ENCODE peak calls at places on chromosomes 5 and 9, in four cellular contexts. H is GM23338, R is EL, L is breast epithelium. J is an unnamed sample.

GRCh38 chr9:136520053-136520540 is 25.8 kb downstream of the NOTCH1 start:
- DNase-seq in H (no peak), R (no peak), L (no peak), J (no peak)

GRCh38 chr5:126600631-126601511 is at the start of gene PHAX:
- DNase-seq in H (peak), R (peak), L (peak), J (peak)

GRCh38 chr9:125262217-125262991 is 778 bp downstream of the GAPVD1 start:
- DNase-seq in H (no peak), R (peak), L (peak), J (no peak)

GRCh38 chr5:168878121-168878520 is 299.0 kb upstream of the PANK3 start:
- DNase-seq in H (no peak), R (no peak), L (no peak), J (no peak)

GRCh38 chr9:118609355-118610044 is 759.7 kb downstream of the BRINP1 start:
- DNase-seq in H (no peak), R (peak), L (no peak), J (no peak)

GRCh38 chr5:57499262-57500050 is 16.8 kb upstream of the ACTBL2 start:
- DNase-seq in H (peak), R (peak), L (no peak), J (no peak)

GRCh38 chr9:127122176-127123151 is at the start of gene ANGPTL2:
- DNase-seq in H (peak), R (peak), L (peak), J (no peak)

GRCh38 chr5:42751044-42751443 is 5.6 kb upstream of the CCDC152 start:
- DNase-seq in H (no peak), R (no peak), L (no peak), J (no peak)

GRCh38 chr9:8899541-8899940 is 1100.0 kb upstream of the DMAC1 start:
- DNase-seq in H (no peak), R (no peak), L (no peak), J (no peak)

GRCh38 chr5:154384480-154385235 is 61.1 kb upstream of the SAP30L start:
- DNase-seq in H (no peak), R (no peak), L (no peak), J (no peak)

GRCh38 chr5:140322751-140323731 is 20.1 kb upstream of the PFDN1 start:
- DNase-seq in H (peak), R (peak), L (peak), J (no peak)

GRCh38 chr5:139562847-139563246 is 1.7 kb downstream of the UBE2D2 start:
- DNase-seq in H (no peak), R (no peak), L (no peak), J (no peak)

GRCh38 chr5:110561510-110561909 is 165.0 kb downstream of the TMEM232 start:
- DNase-seq in H (no peak), R (no peak), L (no peak), J (no peak)

GRCh38 chr9:20640331-20641187 is 18.3 kb upstream of the MLLT3 start:
- DNase-seq in H (no peak), R (peak), L (peak), J (no peak)

GRCh38 chr9:90271707-90272106 is 370.9 kb downstream of the DIRAS2 start:
- DNase-seq in H (no peak), R (no peak), L (no peak), J (no peak)

GRCh38 chr5:152532714-152533113 is 127.6 kb upstream of the NMUR2 start:
- DNase-seq in H (peak), R (peak), L (no peak), J (no peak)

GRCh38 chr5:131281133-131281867 is 17.4 kb downstream of the CDC42SE2 start:
- DNase-seq in H (no peak), R (no peak), L (no peak), J (no peak)

GRCh38 chr5:137566118-137566541 is 67.0 kb upstream of the SPOCK1 start:
- DNase-seq in H (no peak), R (peak), L (no peak), J (no peak)

GRCh38 chr5:32329395-32329834 is 16.7 kb upstream of the MTMR12 start:
- DNase-seq in H (peak), R (peak), L (no peak), J (no peak)

GRCh38 chr9:119009253-119009652 is 360.0 kb downstream of the BRINP1 start:
- DNase-seq in H (peak), R (peak), L (peak), J (no peak)

GRCh38 chr9:72092820-72093219 is 32.4 kb upstream of the C9orf57 start:
- DNase-seq in H (no peak), R (no peak), L (no peak), J (no peak)

GRCh38 chr9:107222020-107222522 is 61.0 kb upstream of the RAD23B start:
- DNase-seq in H (no peak), R (peak), L (no peak), J (no peak)

GRCh38 chr9:17739022-17739421 is 160.2 kb downstream of the SH3GL2 start:
- DNase-seq in H (no peak), R (no peak), L (no peak), J (no peak)

GRCh38 chr9:78131969-78132687 is 100.5 kb upstream of the GNAQ start:
- DNase-seq in H (no peak), R (peak), L (no peak), J (no peak)

GRCh38 chr5:126422994-126423788 is at the start of gene GRAMD2B:
- DNase-seq in H (peak), R (peak), L (peak), J (peak)

GRCh38 chr5:151208481-151208914 is 15.4 kb downstream of the CCDC69 start:
- DNase-seq in H (no peak), R (no peak), L (no peak), J (no peak)

GRCh38 chr5:133825631-133826289 is 142.7 kb downstream of the C5orf15 start:
- DNase-seq in H (no peak), R (no peak), L (no peak), J (no peak)

GRCh38 chr5:80251636-80252035 is 4.2 kb downstream of the SERINC5 start:
- DNase-seq in H (no peak), R (no peak), L (no peak), J (no peak)

GRCh38 chr9:114718801-114719221 is 36.8 kb upstream of the TEX48 start:
- DNase-seq in H (peak), R (no peak), L (no peak), J (no peak)

GRCh38 chr9:16267336-16268036 is 603.0 kb downstream of the BNC2 start:
- DNase-seq in H (no peak), R (peak), L (no peak), J (no peak)

GRCh38 chr9:76650692-76651091 is 113.5 kb upstream of the PCA3 start:
- DNase-seq in H (peak), R (peak), L (no peak), J (no peak)

GRCh38 chr9:38316166-38316765 is 76.2 kb upstream of the ALDH1B1 start:
- DNase-seq in H (no peak), R (no peak), L (no peak), J (no peak)

GRCh38 chr9:120877276-120878034 is 467 bp upstream of the PHF19 start:
- DNase-seq in H (peak), R (peak), L (no peak), J (no peak)

GRCh38 chr5:154267516-154267915 is 77.0 kb downstream of the GALNT10 start:
- DNase-seq in H (peak), R (peak), L (peak), J (no peak)

GRCh38 chr9:13278023-13278367 is 1.5 kb downstream of the MPDZ start:
- DNase-seq in H (no peak), R (peak), L (no peak), J (no peak)

GRCh38 chr9:74496819-74497749 is at the start of gene RORB:
- DNase-seq in H (peak), R (peak), L (no peak), J (no peak)

GRCh38 chr5:119966028-119966427 is 336.7 kb downstream of the FAM170A start:
- DNase-seq in H (no peak), R (no peak), L (no peak), J (no peak)

GRCh38 chr5:96743065-96743768 is 64.5 kb downstream of the ERAP1 start:
- DNase-seq in H (peak), R (peak), L (no peak), J (no peak)

J was measured in omental fat pad.